ENCODE peak calls at places on chromosomes 11 and 22, in six cellular contexts. W is brain microvascular endothelial cell; L is effector memory CD4-positive, alpha-beta T cell; S is Jurkat, Clone E6-1; U is AG08395; Z is neural progenitor cell. X is an unnamed sample.

GRCh38 chr11:117570701-117571100 is 226.3 kb downstream of the DSCAML1 start:
- DNase-seq in W (no peak), L (no peak), S (no peak), U (no peak), Z (no peak), X (no peak)

GRCh38 chr11:31987118-31988005 is 103.5 kb upstream of the RCN1 start:
- DNase-seq in W (no peak), L (no peak), S (no peak), U (no peak), Z (peak), X (no peak)

GRCh38 chr22:49101225-49101624 is 726.4 kb downstream of the BRD1 start:
- DNase-seq in W (no peak), L (no peak), S (no peak), U (no peak), Z (no peak), X (no peak)

GRCh38 chr11:88377151-88377550 is 39.6 kb upstream of the CTSC start:
- DNase-seq in W (no peak), L (no peak), S (no peak), U (no peak), Z (no peak), X (no peak)

GRCh38 chr11:118608268-118609214 is 1.1 kb downstream of the PHLDB1 start:
- DNase-seq in W (peak), L (peak), S (no peak), U (peak), Z (peak), X (no peak)

GRCh38 chr22:49853981-49854791 is 542 bp downstream of the ZBED4 start:
- DNase-seq in W (peak), L (no peak), S (no peak), U (peak), Z (peak), X (no peak)

GRCh38 chr11:113378013-113378412 is 9.6 kb upstream of the ANKK1 start:
- DNase-seq in W (no peak), L (no peak), S (no peak), U (no peak), Z (no peak), X (no peak)

GRCh38 chr11:117612111-117612510 is 184.9 kb downstream of the DSCAML1 start:
- DNase-seq in W (no peak), L (no peak), S (no peak), U (no peak), Z (no peak), X (no peak)

GRCh38 chr11:79670846-79671245 is 230.0 kb upstream of the TENM4 start:
- DNase-seq in W (no peak), L (no peak), S (no peak), U (no peak), Z (no peak), X (no peak)

GRCh38 chr22:25447067-25447688 is 117.3 kb upstream of the GRK3 start:
- DNase-seq in W (no peak), L (no peak), S (peak), U (no peak), Z (no peak), X (peak)

GRCh38 chr11:61699737-61700160 is 19.6 kb downstream of the DAGLA start:
- DNase-seq in W (no peak), L (no peak), S (no peak), U (no peak), Z (no peak), X (peak)

GRCh38 chr22:45831394-45831793 is 145.6 kb downstream of the WNT7B start:
- DNase-seq in W (peak), L (no peak), S (no peak), U (no peak), Z (no peak), X (no peak)

GRCh38 chr22:36762687-36763260 is 13.1 kb downstream of the IFT27 start:
- DNase-seq in W (no peak), L (no peak), S (no peak), U (peak), Z (no peak), X (peak)

GRCh38 chr11:36306888-36307287 is 10.8 kb downstream of the PRR5L start:
- DNase-seq in W (no peak), L (no peak), S (no peak), U (peak), Z (peak), X (no peak)

GRCh38 chr11:111046291-111046690 is 199.2 kb upstream of the POU2AF2 start:
- DNase-seq in W (peak), L (no peak), S (no peak), U (no peak), Z (no peak), X (no peak)

GRCh38 chr22:44965171-44965570 is 44.6 kb downstream of the PHF21B start:
- DNase-seq in W (no peak), L (no peak), S (no peak), U (no peak), Z (no peak), X (no peak)

GRCh38 chr11:96143016-96143670 is 199.9 kb downstream of the MAML2 start:
- DNase-seq in W (no peak), L (no peak), S (no peak), U (no peak), Z (peak), X (no peak)

GRCh38 chr22:27628341-27628740 is 173.2 kb downstream of the MN1 start:
- DNase-seq in W (no peak), L (no peak), S (no peak), U (no peak), Z (no peak), X (no peak)

GRCh38 chr11:109405671-109406070 is 16.3 kb upstream of the C11orf87 start:
- DNase-seq in W (peak), L (no peak), S (no peak), U (peak), Z (no peak), X (no peak)

GRCh38 chr22:26601726-26602125 is 11.8 kb upstream of the TPST2 start:
- DNase-seq in W (no peak), L (no peak), S (no peak), U (no peak), Z (no peak), X (no peak)

GRCh38 chr22:17199131-17199731 is 20.0 kb downstream of the ADA2 start:
- DNase-seq in W (no peak), L (no peak), S (no peak), U (peak), Z (peak), X (peak)

GRCh38 chr11:129117595-129118350 is 74.4 kb downstream of the ARHGAP32 start:
- DNase-seq in W (peak), L (no peak), S (peak), U (peak), Z (peak), X (peak)

GRCh38 chr11:1526785-1527184 is 40.2 kb upstream of the MOB2 start:
- DNase-seq in W (no peak), L (no peak), S (no peak), U (no peak), Z (no peak), X (no peak)

GRCh38 chr11:86214710-86215109 is 29.8 kb upstream of the EED start:
- DNase-seq in W (no peak), L (no peak), S (no peak), U (no peak), Z (no peak), X (no peak)